ENCODE peak calls at places on chromosomes 2 and 18, in nine cellular contexts. One of them, this sample, is unnamed.

GRCh38 chr2:112819081-112819480 is 17.5 kb downstream of the IL1B start:
- DNase-seq in gastrocnemius medialis: no peak
- DNase-seq in activated T-helper 9 cell treated with anti-CD3 and anti-CD28 coated beads, Interleukin-2, amount 50 U/mL, for 16 hours: no peak
- DNase-seq in stimulated activated CD4-positive, alpha-beta T cell treated with anti-CD3 and anti-CD28 coated beads, Interleukin-12 subunit alpha, Interleukin-12 subunit beta, amount 100 ng/mL, for 24 hours: no peak
- DNase-seq in mucosa of gallbladder: no peak
- DNase-seq in fibroblast of lung: no peak
- DNase-seq in prostate gland: no peak
- DNase-seq in HCEC 1CT: no peak
- DNase-seq in brain microvascular endothelial cell: no peak
- DNase-seq in this sample: no peak

GRCh38 chr2:168801456-168801855 is 981 bp upstream of the NOSTRIN start:
- DNase-seq in gastrocnemius medialis: no peak
- DNase-seq in activated T-helper 9 cell treated with anti-CD3 and anti-CD28 coated beads, Interleukin-2, amount 50 U/mL, for 16 hours: no peak
- DNase-seq in stimulated activated CD4-positive, alpha-beta T cell treated with anti-CD3 and anti-CD28 coated beads, Interleukin-12 subunit alpha, Interleukin-12 subunit beta, amount 100 ng/mL, for 24 hours: no peak
- DNase-seq in mucosa of gallbladder: no peak
- DNase-seq in fibroblast of lung: no peak
- DNase-seq in prostate gland: no peak
- DNase-seq in HCEC 1CT: no peak
- DNase-seq in brain microvascular endothelial cell: no peak
- DNase-seq in this sample: no peak

GRCh38 chr2:99772766-99773331 is 283.0 kb upstream of the REV1 start:
- DNase-seq in gastrocnemius medialis: no peak
- DNase-seq in activated T-helper 9 cell treated with anti-CD3 and anti-CD28 coated beads, Interleukin-2, amount 50 U/mL, for 16 hours: no peak
- DNase-seq in stimulated activated CD4-positive, alpha-beta T cell treated with anti-CD3 and anti-CD28 coated beads, Interleukin-12 subunit alpha, Interleukin-12 subunit beta, amount 100 ng/mL, for 24 hours: no peak
- DNase-seq in mucosa of gallbladder: no peak
- DNase-seq in fibroblast of lung: peak; percentile 39
- DNase-seq in prostate gland: no peak
- DNase-seq in HCEC 1CT: no peak
- DNase-seq in brain microvascular endothelial cell: no peak
- DNase-seq in this sample: no peak

GRCh38 chr2:38509322-38509946 is 93.3 kb downstream of the HNRNPLL start:
- DNase-seq in gastrocnemius medialis: no peak
- DNase-seq in activated T-helper 9 cell treated with anti-CD3 and anti-CD28 coated beads, Interleukin-2, amount 50 U/mL, for 16 hours: no peak
- DNase-seq in stimulated activated CD4-positive, alpha-beta T cell treated with anti-CD3 and anti-CD28 coated beads, Interleukin-12 subunit alpha, Interleukin-12 subunit beta, amount 100 ng/mL, for 24 hours: no peak
- DNase-seq in mucosa of gallbladder: no peak
- DNase-seq in fibroblast of lung: peak; percentile 83
- DNase-seq in prostate gland: no peak
- DNase-seq in HCEC 1CT: peak; percentile 58
- DNase-seq in brain microvascular endothelial cell: peak; percentile 50
- DNase-seq in this sample: no peak

GRCh38 chr18:79798346-79798998 is 734 bp downstream of the KCNG2 start:
- DNase-seq in gastrocnemius medialis: no peak
- DNase-seq in activated T-helper 9 cell treated with anti-CD3 and anti-CD28 coated beads, Interleukin-2, amount 50 U/mL, for 16 hours: no peak
- DNase-seq in stimulated activated CD4-positive, alpha-beta T cell treated with anti-CD3 and anti-CD28 coated beads, Interleukin-12 subunit alpha, Interleukin-12 subunit beta, amount 100 ng/mL, for 24 hours: no peak
- DNase-seq in mucosa of gallbladder: no peak
- DNase-seq in fibroblast of lung: no peak
- DNase-seq in prostate gland: no peak
- DNase-seq in HCEC 1CT: no peak
- DNase-seq in brain microvascular endothelial cell: no peak
- DNase-seq in this sample: no peak

GRCh38 chr2:29628882-29629281 is 292.5 kb downstream of the ALK start:
- DNase-seq in gastrocnemius medialis: no peak
- DNase-seq in activated T-helper 9 cell treated with anti-CD3 and anti-CD28 coated beads, Interleukin-2, amount 50 U/mL, for 16 hours: no peak
- DNase-seq in stimulated activated CD4-positive, alpha-beta T cell treated with anti-CD3 and anti-CD28 coated beads, Interleukin-12 subunit alpha, Interleukin-12 subunit beta, amount 100 ng/mL, for 24 hours: no peak
- DNase-seq in mucosa of gallbladder: no peak
- DNase-seq in fibroblast of lung: peak; percentile 36
- DNase-seq in prostate gland: no peak
- DNase-seq in HCEC 1CT: no peak
- DNase-seq in brain microvascular endothelial cell: no peak
- DNase-seq in this sample: no peak

GRCh38 chr18:35162995-35163394 is 77.8 kb upstream of the ZNF397 start:
- DNase-seq in gastrocnemius medialis: no peak
- DNase-seq in activated T-helper 9 cell treated with anti-CD3 and anti-CD28 coated beads, Interleukin-2, amount 50 U/mL, for 16 hours: no peak
- DNase-seq in stimulated activated CD4-positive, alpha-beta T cell treated with anti-CD3 and anti-CD28 coated beads, Interleukin-12 subunit alpha, Interleukin-12 subunit beta, amount 100 ng/mL, for 24 hours: no peak
- DNase-seq in mucosa of gallbladder: no peak
- DNase-seq in fibroblast of lung: no peak
- DNase-seq in prostate gland: no peak
- DNase-seq in HCEC 1CT: peak; percentile 7
- DNase-seq in brain microvascular endothelial cell: no peak
- DNase-seq in this sample: no peak

GRCh38 chr2:145170787-145171186 is 650.9 kb upstream of the ZEB2 start:
- DNase-seq in gastrocnemius medialis: no peak
- DNase-seq in activated T-helper 9 cell treated with anti-CD3 and anti-CD28 coated beads, Interleukin-2, amount 50 U/mL, for 16 hours: no peak
- DNase-seq in stimulated activated CD4-positive, alpha-beta T cell treated with anti-CD3 and anti-CD28 coated beads, Interleukin-12 subunit alpha, Interleukin-12 subunit beta, amount 100 ng/mL, for 24 hours: no peak
- DNase-seq in mucosa of gallbladder: no peak
- DNase-seq in fibroblast of lung: peak; percentile 14
- DNase-seq in prostate gland: no peak
- DNase-seq in HCEC 1CT: no peak
- DNase-seq in brain microvascular endothelial cell: no peak
- DNase-seq in this sample: no peak